ENCODE peak calls at places on chromosomes 13 and 19, in six cellular contexts. S is stimulated activated effector memory CD8-positive, alpha-beta T cell treated with anti-CD3 and anti-CD28 coated beads, Interleukin-12 subunit alpha, Interleukin-12 subunit beta, amount 100 ng/mL, for 72 hours; B is heart right ventricle; H is BJ; J is aorta; X is Peyer's patch. R is an unnamed sample.
A peak's percentile ranks its signal among the peaks of the same experiment; 100 is the strongest.

GRCh38 chr19:46294475-46294874 is 2.4 kb upstream of the HIF3A start:
- DNase-seq in J (no peak), X (no peak), S (no peak), B (no peak), H (no peak), R (no peak)

GRCh38 chr19:45766293-45766918 is 2.6 kb downstream of the SIX5 start:
- DNase-seq in H (no peak), B (no peak), J (peak; percentile 56), X (no peak), S (no peak), R (no peak)

GRCh38 chr19:293436-294110 is 2.4 kb upstream of the PLPP2 start:
- DNase-seq in H (no peak), X (peak; percentile 44), B (no peak), S (no peak), J (no peak), R (no peak)

GRCh38 chr13:95921485-95921884 is 131.7 kb downstream of the UGGT2 start:
- DNase-seq in H (peak; percentile 8), J (no peak), X (no peak), B (no peak), S (no peak), R (no peak)

GRCh38 chr19:6551607-6552450 is 21.0 kb downstream of the TNFSF9 start:
- DNase-seq in B (no peak), X (peak; percentile 68), H (no peak), S (peak; percentile 53), J (peak; percentile 53), R (peak; percentile 54)

GRCh38 chr19:56377105-56377924 is 16.0 kb downstream of the ZNF582 start:
- DNase-seq in J (no peak), H (no peak), B (no peak), S (no peak), X (no peak), R (no peak)

GRCh38 chr13:71395053-71395452 is 472.0 kb downstream of the DACH1 start:
- DNase-seq in X (no peak), J (no peak), B (no peak), S (no peak), H (no peak), R (no peak)

GRCh38 chr13:113951246-113951999 is 22.5 kb downstream of the C13orf46 start:
- DNase-seq in S (peak; percentile 21), X (peak; percentile 91), B (peak; percentile 83), H (no peak), J (peak; percentile 93), R (peak; percentile 53)

GRCh38 chr19:46173886-46174475 is 25.9 kb downstream of the IGFL2 start:
- DNase-seq in B (no peak), J (no peak), X (no peak), H (no peak), S (no peak), R (no peak)

R was measured in activated T-cell treated with anti-CD3 and anti-CD28 coated beads, Interleukin-2, amount 50 U/mL, for 1 hour.